ENCODE peak calls at places on chromosomes 2 and 18, in six cellular contexts. One of them, this sample, is unnamed.

GRCh38 chr2:184679219-184680018 is 81.1 kb downstream of the ZNF804A start:
- DNase-seq in activated CD4-positive, alpha-beta T cell treated with anti-CD3 and anti-CD28 coated beads, Interleukin-2, amount 50 U/mL, for 1 hour: no peak
- DNase-seq in DMS 273 treated with DMSO at 0.1 percent for 48 hours: no peak
- DNase-seq in HFFc6: no peak
- DNase-seq in dorsolateral prefrontal cortex: no peak
- DNase-seq in AG08396: no peak
- DNase-seq in this sample: no peak

GRCh38 chr2:28348149-28348567 is 44.5 kb upstream of the FOSL2 start:
- DNase-seq in DMS 273 treated with DMSO at 0.1 percent for 48 hours: no peak
- DNase-seq in dorsolateral prefrontal cortex: no peak
- DNase-seq in AG08396: no peak
- DNase-seq in HFFc6: no peak
- DNase-seq in activated CD4-positive, alpha-beta T cell treated with anti-CD3 and anti-CD28 coated beads, Interleukin-2, amount 50 U/mL, for 1 hour: peak
- DNase-seq in this sample: no peak

GRCh38 chr2:58866946-58867345 is 625.8 kb upstream of the FANCL start:
- DNase-seq in AG08396: no peak
- DNase-seq in dorsolateral prefrontal cortex: no peak
- DNase-seq in DMS 273 treated with DMSO at 0.1 percent for 48 hours: no peak
- DNase-seq in HFFc6: no peak
- DNase-seq in activated CD4-positive, alpha-beta T cell treated with anti-CD3 and anti-CD28 coated beads, Interleukin-2, amount 50 U/mL, for 1 hour: no peak
- DNase-seq in this sample: no peak

GRCh38 chr2:162840598-162841246 is 2.2 kb upstream of the KCNH7 start:
- DNase-seq in HFFc6: no peak
- DNase-seq in dorsolateral prefrontal cortex: peak
- DNase-seq in activated CD4-positive, alpha-beta T cell treated with anti-CD3 and anti-CD28 coated beads, Interleukin-2, amount 50 U/mL, for 1 hour: no peak
- DNase-seq in DMS 273 treated with DMSO at 0.1 percent for 48 hours: peak
- DNase-seq in AG08396: peak
- DNase-seq in this sample: peak

GRCh38 chr2:85674417-85674816 is 6.4 kb upstream of the SFTPB start:
- DNase-seq in dorsolateral prefrontal cortex: no peak
- DNase-seq in activated CD4-positive, alpha-beta T cell treated with anti-CD3 and anti-CD28 coated beads, Interleukin-2, amount 50 U/mL, for 1 hour: no peak
- DNase-seq in AG08396: no peak
- DNase-seq in HFFc6: no peak
- DNase-seq in DMS 273 treated with DMSO at 0.1 percent for 48 hours: no peak
- DNase-seq in this sample: no peak

GRCh38 chr2:221747289-221747972 is 175.3 kb upstream of the EPHA4 start:
- DNase-seq in HFFc6: no peak
- DNase-seq in DMS 273 treated with DMSO at 0.1 percent for 48 hours: no peak
- DNase-seq in dorsolateral prefrontal cortex: no peak
- DNase-seq in AG08396: no peak
- DNase-seq in activated CD4-positive, alpha-beta T cell treated with anti-CD3 and anti-CD28 coated beads, Interleukin-2, amount 50 U/mL, for 1 hour: no peak
- DNase-seq in this sample: no peak

GRCh38 chr2:233950078-233950825 is 33.1 kb downstream of the TRPM8 start:
- DNase-seq in dorsolateral prefrontal cortex: no peak
- DNase-seq in AG08396: no peak
- DNase-seq in activated CD4-positive, alpha-beta T cell treated with anti-CD3 and anti-CD28 coated beads, Interleukin-2, amount 50 U/mL, for 1 hour: no peak
- DNase-seq in DMS 273 treated with DMSO at 0.1 percent for 48 hours: no peak
- DNase-seq in HFFc6: no peak
- DNase-seq in this sample: no peak

GRCh38 chr2:208065476-208065875 is 40.1 kb upstream of the PLEKHM3 start:
- DNase-seq in HFFc6: no peak
- DNase-seq in activated CD4-positive, alpha-beta T cell treated with anti-CD3 and anti-CD28 coated beads, Interleukin-2, amount 50 U/mL, for 1 hour: no peak
- DNase-seq in DMS 273 treated with DMSO at 0.1 percent for 48 hours: no peak
- DNase-seq in dorsolateral prefrontal cortex: no peak
- DNase-seq in AG08396: no peak
- DNase-seq in this sample: no peak

GRCh38 chr2:56801770-56802169 is 618.0 kb downstream of the CCDC85A start:
- DNase-seq in activated CD4-positive, alpha-beta T cell treated with anti-CD3 and anti-CD28 coated beads, Interleukin-2, amount 50 U/mL, for 1 hour: no peak
- DNase-seq in dorsolateral prefrontal cortex: no peak
- DNase-seq in AG08396: no peak
- DNase-seq in DMS 273 treated with DMSO at 0.1 percent for 48 hours: no peak
- DNase-seq in HFFc6: peak
- DNase-seq in this sample: no peak

GRCh38 chr2:166960702-166961101 is 72.4 kb downstream of the XIRP2 start:
- DNase-seq in HFFc6: no peak
- DNase-seq in dorsolateral prefrontal cortex: no peak
- DNase-seq in activated CD4-positive, alpha-beta T cell treated with anti-CD3 and anti-CD28 coated beads, Interleukin-2, amount 50 U/mL, for 1 hour: no peak
- DNase-seq in AG08396: no peak
- DNase-seq in DMS 273 treated with DMSO at 0.1 percent for 48 hours: no peak
- DNase-seq in this sample: no peak

GRCh38 chr2:194621945-194622344 is 1035.1 kb upstream of the SLC39A10 start:
- DNase-seq in DMS 273 treated with DMSO at 0.1 percent for 48 hours: no peak
- DNase-seq in HFFc6: no peak
- DNase-seq in AG08396: no peak
- DNase-seq in activated CD4-positive, alpha-beta T cell treated with anti-CD3 and anti-CD28 coated beads, Interleukin-2, amount 50 U/mL, for 1 hour: no peak
- DNase-seq in dorsolateral prefrontal cortex: no peak
- DNase-seq in this sample: no peak

GRCh38 chr2:193461431-193461946 is 1266.8 kb upstream of the TMEFF2 start:
- DNase-seq in DMS 273 treated with DMSO at 0.1 percent for 48 hours: no peak
- DNase-seq in HFFc6: no peak
- DNase-seq in activated CD4-positive, alpha-beta T cell treated with anti-CD3 and anti-CD28 coated beads, Interleukin-2, amount 50 U/mL, for 1 hour: no peak
- DNase-seq in dorsolateral prefrontal cortex: no peak
- DNase-seq in AG08396: no peak
- DNase-seq in this sample: peak

GRCh38 chr2:9703701-9704221 is 73.0 kb upstream of the YWHAQ start:
- DNase-seq in dorsolateral prefrontal cortex: no peak
- DNase-seq in activated CD4-positive, alpha-beta T cell treated with anti-CD3 and anti-CD28 coated beads, Interleukin-2, amount 50 U/mL, for 1 hour: no peak
- DNase-seq in DMS 273 treated with DMSO at 0.1 percent for 48 hours: no peak
- DNase-seq in HFFc6: peak
- DNase-seq in AG08396: peak
- DNase-seq in this sample: peak

GRCh38 chr2:27175330-27175729 is 26.5 kb downstream of the TCF23 start:
- DNase-seq in DMS 273 treated with DMSO at 0.1 percent for 48 hours: no peak
- DNase-seq in HFFc6: no peak
- DNase-seq in activated CD4-positive, alpha-beta T cell treated with anti-CD3 and anti-CD28 coated beads, Interleukin-2, amount 50 U/mL, for 1 hour: no peak
- DNase-seq in AG08396: no peak
- DNase-seq in dorsolateral prefrontal cortex: no peak
- DNase-seq in this sample: no peak

GRCh38 chr2:239311132-239312040 is 89.4 kb downstream of the HDAC4 start:
- DNase-seq in activated CD4-positive, alpha-beta T cell treated with anti-CD3 and anti-CD28 coated beads, Interleukin-2, amount 50 U/mL, for 1 hour: no peak
- DNase-seq in AG08396: no peak
- DNase-seq in HFFc6: no peak
- DNase-seq in DMS 273 treated with DMSO at 0.1 percent for 48 hours: no peak
- DNase-seq in dorsolateral prefrontal cortex: no peak
- DNase-seq in this sample: no peak

GRCh38 chr2:49045083-49045482 is 109.2 kb downstream of the FSHR start:
- DNase-seq in DMS 273 treated with DMSO at 0.1 percent for 48 hours: no peak
- DNase-seq in AG08396: no peak
- DNase-seq in HFFc6: no peak
- DNase-seq in activated CD4-positive, alpha-beta T cell treated with anti-CD3 and anti-CD28 coated beads, Interleukin-2, amount 50 U/mL, for 1 hour: no peak
- DNase-seq in dorsolateral prefrontal cortex: no peak
- DNase-seq in this sample: no peak

GRCh38 chr2:20642026-20642971 is 8.6 kb downstream of the HS1BP3 start:
- DNase-seq in AG08396: peak
- DNase-seq in activated CD4-positive, alpha-beta T cell treated with anti-CD3 and anti-CD28 coated beads, Interleukin-2, amount 50 U/mL, for 1 hour: peak
- DNase-seq in DMS 273 treated with DMSO at 0.1 percent for 48 hours: peak
- DNase-seq in dorsolateral prefrontal cortex: peak
- DNase-seq in HFFc6: peak
- DNase-seq in this sample: peak

GRCh38 chr2:173417341-173417740 is 62.7 kb downstream of the CDCA7 start:
- DNase-seq in activated CD4-positive, alpha-beta T cell treated with anti-CD3 and anti-CD28 coated beads, Interleukin-2, amount 50 U/mL, for 1 hour: no peak
- DNase-seq in dorsolateral prefrontal cortex: no peak
- DNase-seq in HFFc6: no peak
- DNase-seq in DMS 273 treated with DMSO at 0.1 percent for 48 hours: no peak
- DNase-seq in AG08396: no peak
- DNase-seq in this sample: no peak

GRCh38 chr18:9965711-9966624 is 52.2 kb downstream of the VAPA start:
- DNase-seq in AG08396: no peak
- DNase-seq in HFFc6: no peak
- DNase-seq in activated CD4-positive, alpha-beta T cell treated with anti-CD3 and anti-CD28 coated beads, Interleukin-2, amount 50 U/mL, for 1 hour: no peak
- DNase-seq in DMS 273 treated with DMSO at 0.1 percent for 48 hours: no peak
- DNase-seq in dorsolateral prefrontal cortex: no peak
- DNase-seq in this sample: no peak

GRCh38 chr18:79883461-79884295 is 67.8 kb downstream of the SLC66A2 start:
- DNase-seq in DMS 273 treated with DMSO at 0.1 percent for 48 hours: no peak
- DNase-seq in HFFc6: no peak
- DNase-seq in AG08396: no peak
- DNase-seq in dorsolateral prefrontal cortex: peak
- DNase-seq in activated CD4-positive, alpha-beta T cell treated with anti-CD3 and anti-CD28 coated beads, Interleukin-2, amount 50 U/mL, for 1 hour: no peak
- DNase-seq in this sample: no peak

GRCh38 chr18:8247700-8248099 is 361.5 kb upstream of the RAB12 start:
- DNase-seq in HFFc6: no peak
- DNase-seq in activated CD4-positive, alpha-beta T cell treated with anti-CD3 and anti-CD28 coated beads, Interleukin-2, amount 50 U/mL, for 1 hour: no peak
- DNase-seq in AG08396: no peak
- DNase-seq in DMS 273 treated with DMSO at 0.1 percent for 48 hours: no peak
- DNase-seq in dorsolateral prefrontal cortex: no peak
- DNase-seq in this sample: no peak

GRCh38 chr2:60312618-60313017 is 240.8 kb downstream of the BCL11A start:
- DNase-seq in AG08396: no peak
- DNase-seq in HFFc6: no peak
- DNase-seq in DMS 273 treated with DMSO at 0.1 percent for 48 hours: no peak
- DNase-seq in dorsolateral prefrontal cortex: no peak
- DNase-seq in activated CD4-positive, alpha-beta T cell treated with anti-CD3 and anti-CD28 coated beads, Interleukin-2, amount 50 U/mL, for 1 hour: no peak
- DNase-seq in this sample: no peak

GRCh38 chr2:74685408-74685807 is 31.4 kb downstream of the SEMA4F start:
- DNase-seq in dorsolateral prefrontal cortex: no peak
- DNase-seq in activated CD4-positive, alpha-beta T cell treated with anti-CD3 and anti-CD28 coated beads, Interleukin-2, amount 50 U/mL, for 1 hour: no peak
- DNase-seq in HFFc6: peak
- DNase-seq in DMS 273 treated with DMSO at 0.1 percent for 48 hours: no peak
- DNase-seq in AG08396: no peak
- DNase-seq in this sample: no peak

GRCh38 chr2:237205551-237205950 is 119.9 kb downstream of the COPS8 start:
- DNase-seq in activated CD4-positive, alpha-beta T cell treated with anti-CD3 and anti-CD28 coated beads, Interleukin-2, amount 50 U/mL, for 1 hour: no peak
- DNase-seq in HFFc6: no peak
- DNase-seq in DMS 273 treated with DMSO at 0.1 percent for 48 hours: no peak
- DNase-seq in dorsolateral prefrontal cortex: no peak
- DNase-seq in AG08396: no peak
- DNase-seq in this sample: no peak

GRCh38 chr18:55402731-55403405 is 185.1 kb downstream of the TCF4 start:
- DNase-seq in activated CD4-positive, alpha-beta T cell treated with anti-CD3 and anti-CD28 coated beads, Interleukin-2, amount 50 U/mL, for 1 hour: no peak
- DNase-seq in HFFc6: no peak
- DNase-seq in dorsolateral prefrontal cortex: no peak
- DNase-seq in DMS 273 treated with DMSO at 0.1 percent for 48 hours: no peak
- DNase-seq in AG08396: no peak
- DNase-seq in this sample: no peak

GRCh38 chr2:174350018-174350417 is 15.3 kb downstream of the SP9 start:
- DNase-seq in HFFc6: peak
- DNase-seq in activated CD4-positive, alpha-beta T cell treated with anti-CD3 and anti-CD28 coated beads, Interleukin-2, amount 50 U/mL, for 1 hour: no peak
- DNase-seq in dorsolateral prefrontal cortex: no peak
- DNase-seq in DMS 273 treated with DMSO at 0.1 percent for 48 hours: peak
- DNase-seq in AG08396: no peak
- DNase-seq in this sample: peak

GRCh38 chr2:16321872-16322271 is 343.8 kb downstream of the CYRIA start:
- DNase-seq in HFFc6: no peak
- DNase-seq in activated CD4-positive, alpha-beta T cell treated with anti-CD3 and anti-CD28 coated beads, Interleukin-2, amount 50 U/mL, for 1 hour: no peak
- DNase-seq in dorsolateral prefrontal cortex: peak
- DNase-seq in DMS 273 treated with DMSO at 0.1 percent for 48 hours: no peak
- DNase-seq in AG08396: no peak
- DNase-seq in this sample: no peak

GRCh38 chr2:176174850-176175728 is 13.4 kb upstream of the HOXD1 start:
- DNase-seq in DMS 273 treated with DMSO at 0.1 percent for 48 hours: no peak
- DNase-seq in AG08396: no peak
- DNase-seq in HFFc6: no peak
- DNase-seq in dorsolateral prefrontal cortex: peak
- DNase-seq in activated CD4-positive, alpha-beta T cell treated with anti-CD3 and anti-CD28 coated beads, Interleukin-2, amount 50 U/mL, for 1 hour: no peak
- DNase-seq in this sample: no peak

GRCh38 chr2:191217580-191217979 is 27.6 kb upstream of the MYO1B start:
- DNase-seq in DMS 273 treated with DMSO at 0.1 percent for 48 hours: peak
- DNase-seq in AG08396: peak
- DNase-seq in dorsolateral prefrontal cortex: no peak
- DNase-seq in activated CD4-positive, alpha-beta T cell treated with anti-CD3 and anti-CD28 coated beads, Interleukin-2, amount 50 U/mL, for 1 hour: no peak
- DNase-seq in HFFc6: peak
- DNase-seq in this sample: peak

GRCh38 chr2:133967326-133967725 is 286.5 kb upstream of the MGAT5 start:
- DNase-seq in AG08396: no peak
- DNase-seq in HFFc6: no peak
- DNase-seq in dorsolateral prefrontal cortex: no peak
- DNase-seq in DMS 273 treated with DMSO at 0.1 percent for 48 hours: no peak
- DNase-seq in activated CD4-positive, alpha-beta T cell treated with anti-CD3 and anti-CD28 coated beads, Interleukin-2, amount 50 U/mL, for 1 hour: no peak
- DNase-seq in this sample: no peak

GRCh38 chr2:71696381-71696780 is 243.0 kb downstream of the DYSF start:
- DNase-seq in activated CD4-positive, alpha-beta T cell treated with anti-CD3 and anti-CD28 coated beads, Interleukin-2, amount 50 U/mL, for 1 hour: no peak
- DNase-seq in dorsolateral prefrontal cortex: no peak
- DNase-seq in HFFc6: no peak
- DNase-seq in DMS 273 treated with DMSO at 0.1 percent for 48 hours: no peak
- DNase-seq in AG08396: no peak
- DNase-seq in this sample: no peak

GRCh38 chr2:180910831-180911665 is 69.4 kb upstream of the UBE2E3 start:
- DNase-seq in DMS 273 treated with DMSO at 0.1 percent for 48 hours: no peak
- DNase-seq in HFFc6: no peak
- DNase-seq in dorsolateral prefrontal cortex: no peak
- DNase-seq in AG08396: no peak
- DNase-seq in activated CD4-positive, alpha-beta T cell treated with anti-CD3 and anti-CD28 coated beads, Interleukin-2, amount 50 U/mL, for 1 hour: no peak
- DNase-seq in this sample: no peak

This sample was measured in A549.